ENCODE peak calls at places on chromosome 22, in ten cellular contexts. S is body of pancreas; A is dermis blood vessel endothelial cell; Q is transverse colon; K is colonic mucosa; X is NB4; N is anterior cingulate cortex; P is hepatic stellate cell; W is stimulated activated CD8-positive, alpha-beta memory T cell treated with anti-CD3 and anti-CD28 coated beads, Interleukin-15, amount 100 ng/mL, for 4 hours; C is sciatic nerve. V is an unnamed sample.

GRCh38 chr22:20494978-20495860 is at the start of gene KLHL22:
- DNase-seq in S (peak), A (peak), Q (peak), K (peak), X (peak), N (no peak), P (peak), W (no peak), C (peak), V (no peak)

GRCh38 chr22:21628386-21629261 is 1.2 kb downstream of the YDJC start:
- DNase-seq in S (no peak), A (no peak), Q (no peak), K (no peak), X (peak), N (no peak), P (no peak), W (no peak), C (no peak), V (no peak)

GRCh38 chr22:22666307-22667091 is 22.1 kb downstream of the GGTLC2 start:
- DNase-seq in S (peak), A (peak), Q (peak), K (peak), X (peak), N (no peak), P (no peak), W (no peak), C (no peak), V (no peak)

GRCh38 chr22:40235418-40235817 is 57.7 kb downstream of the TNRC6B start:
- DNase-seq in S (no peak), A (no peak), Q (no peak), K (no peak), X (no peak), N (no peak), P (no peak), W (no peak), C (no peak), V (no peak)

GRCh38 chr22:48803171-48803992 is 1024.3 kb downstream of the BRD1 start:
- DNase-seq in S (no peak), A (no peak), Q (no peak), K (no peak), X (no peak), N (no peak), P (no peak), W (no peak), C (no peak), V (no peak)

GRCh38 chr22:26585104-26585790 is 4.7 kb downstream of the TPST2 start:
- DNase-seq in S (peak), A (peak), Q (no peak), K (no peak), X (no peak), N (no peak), P (peak), W (no peak), C (peak), V (no peak)

GRCh38 chr22:44357296-44357961 is 44.7 kb upstream of the SHISAL1 start:
- DNase-seq in S (no peak), A (peak), Q (no peak), K (no peak), X (peak), N (no peak), P (no peak), W (no peak), C (peak), V (no peak)

GRCh38 chr22:42814616-42815015 is 42.5 kb downstream of the ARFGAP3 start:
- DNase-seq in S (no peak), A (no peak), Q (no peak), K (no peak), X (no peak), N (no peak), P (no peak), W (no peak), C (no peak), V (no peak)

GRCh38 chr22:48918585-48919186 is 909.0 kb downstream of the BRD1 start:
- DNase-seq in S (no peak), A (no peak), Q (no peak), K (peak), X (no peak), N (no peak), P (no peak), W (no peak), C (no peak), V (no peak)

GRCh38 chr22:23874871-23875270 is 17.2 kb downstream of the SLC2A11 start:
- DNase-seq in S (no peak), A (no peak), Q (no peak), K (no peak), X (peak), N (no peak), P (no peak), W (no peak), C (no peak), V (no peak)

GRCh38 chr22:38072322-38073149 is 11.4 kb downstream of the SLC16A8 start:
- DNase-seq in S (no peak), A (no peak), Q (no peak), K (no peak), X (no peak), N (no peak), P (no peak), W (no peak), C (no peak), V (no peak)

GRCh38 chr22:40621309-40622151 is 15.0 kb downstream of the MRTFA start:
- DNase-seq in S (no peak), A (no peak), Q (no peak), K (no peak), X (peak), N (no peak), P (no peak), W (no peak), C (no peak), V (no peak)

GRCh38 chr22:35761037-35761436 is 43.4 kb downstream of the APOL5 start:
- DNase-seq in S (no peak), A (peak), Q (no peak), K (no peak), X (peak), N (no peak), P (no peak), W (no peak), C (no peak), V (no peak)

GRCh38 chr22:31926969-31927368 is 17.4 kb upstream of the YWHAH start:
- DNase-seq in S (no peak), A (no peak), Q (no peak), K (no peak), X (no peak), N (peak), P (peak), W (no peak), C (no peak), V (no peak)

GRCh38 chr22:45932066-45932465 is 44.9 kb downstream of the WNT7B start:
- DNase-seq in S (no peak), A (no peak), Q (no peak), K (no peak), X (peak), N (no peak), P (peak), W (no peak), C (no peak), V (no peak)

GRCh38 chr22:26573026-26573662 is 16.8 kb downstream of the TPST2 start:
- DNase-seq in S (peak), A (peak), Q (peak), K (no peak), X (peak), N (no peak), P (no peak), W (no peak), C (no peak), V (no peak)

GRCh38 chr22:45468872-45469572 is 33.7 kb upstream of the FBLN1 start:
- DNase-seq in S (no peak), A (no peak), Q (no peak), K (no peak), X (no peak), N (no peak), P (no peak), W (no peak), C (peak), V (no peak)

GRCh38 chr22:39448205-39449054 is 8.4 kb upstream of the MGAT3 start:
- DNase-seq in S (no peak), A (no peak), Q (no peak), K (no peak), X (peak), N (no peak), P (no peak), W (no peak), C (no peak), V (no peak)

GRCh38 chr22:17429516-17429915 is 60.3 kb downstream of the CECR2 start:
- DNase-seq in S (no peak), A (no peak), Q (no peak), K (no peak), X (peak), N (no peak), P (no peak), W (no peak), C (no peak), V (no peak)

GRCh38 chr22:28051787-28052356 is 132.8 kb upstream of the PITPNB start:
- DNase-seq in S (peak), A (peak), Q (peak), K (peak), X (peak), N (peak), P (peak), W (no peak), C (peak), V (no peak)

GRCh38 chr22:20291604-20292063 is 23.5 kb upstream of the RTN4R start:
- DNase-seq in S (no peak), A (no peak), Q (no peak), K (no peak), X (no peak), N (no peak), P (no peak), W (no peak), C (no peak), V (no peak)

GRCh38 chr22:39138357-39138997 is 14.0 kb downstream of the CBX7 start:
- DNase-seq in S (no peak), A (no peak), Q (no peak), K (no peak), X (no peak), N (no peak), P (no peak), W (no peak), C (peak), V (no peak)

GRCh38 chr22:50550395-50550794 is 4.7 kb downstream of the KLHDC7B start:
- DNase-seq in S (no peak), A (no peak), Q (no peak), K (no peak), X (no peak), N (no peak), P (no peak), W (no peak), C (no peak), V (no peak)

GRCh38 chr22:35521358-35522264 is 19.0 kb upstream of the RASD2 start:
- DNase-seq in S (no peak), A (peak), Q (no peak), K (no peak), X (no peak), N (no peak), P (no peak), W (no peak), C (no peak), V (no peak)

GRCh38 chr22:19758896-19759458 is 1.6 kb upstream of the TBX1 start:
- DNase-seq in S (no peak), A (peak), Q (no peak), K (no peak), X (no peak), N (no peak), P (no peak), W (no peak), C (no peak), V (no peak)

GRCh38 chr22:18035740-18036139 is 11.4 kb upstream of the MICAL3 start:
- DNase-seq in S (peak), A (no peak), Q (peak), K (no peak), X (peak), N (no peak), P (no peak), W (no peak), C (peak), V (no peak)

GRCh38 chr22:46664301-46664855 is 44.2 kb downstream of the GRAMD4 start:
- DNase-seq in S (no peak), A (no peak), Q (no peak), K (no peak), X (no peak), N (no peak), P (no peak), W (no peak), C (no peak), V (no peak)

GRCh38 chr22:38924197-38924952 is 33.0 kb upstream of the APOBEC3A start:
- DNase-seq in S (peak), A (peak), Q (peak), K (peak), X (no peak), N (no peak), P (peak), W (no peak), C (peak), V (no peak)

GRCh38 chr22:39308614-39309363 is 10.6 kb downstream of the RPL3 start:
- DNase-seq in S (peak), A (peak), Q (peak), K (no peak), X (peak), N (no peak), P (peak), W (no peak), C (no peak), V (no peak)

GRCh38 chr22:50191041-50191740 is 5.5 kb downstream of the TRABD start:
- DNase-seq in S (peak), A (peak), Q (peak), K (peak), X (peak), N (peak), P (no peak), W (peak), C (no peak), V (no peak)

GRCh38 chr22:42752230-42752746 is 31.6 kb upstream of the A4GALT start:
- DNase-seq in S (no peak), A (no peak), Q (no peak), K (no peak), X (no peak), N (no peak), P (peak), W (no peak), C (no peak), V (peak)

GRCh38 chr22:29128891-29129643 is 56.2 kb downstream of the KREMEN1 start:
- DNase-seq in S (no peak), A (no peak), Q (no peak), K (no peak), X (peak), N (no peak), P (no peak), W (no peak), C (no peak), V (no peak)

GRCh38 chr22:41939981-41940852 is 6.7 kb downstream of the CENPM start:
- DNase-seq in S (peak), A (no peak), Q (peak), K (peak), X (peak), N (peak), P (no peak), W (peak), C (no peak), V (no peak)

GRCh38 chr22:29308791-29309262 is 2.4 kb downstream of the GAS2L1 start:
- DNase-seq in S (no peak), A (peak), Q (peak), K (no peak), X (peak), N (no peak), P (peak), W (no peak), C (no peak), V (no peak)

GRCh38 chr22:45831394-45831793 is 145.6 kb downstream of the WNT7B start:
- DNase-seq in S (no peak), A (peak), Q (no peak), K (no peak), X (no peak), N (no peak), P (peak), W (no peak), C (no peak), V (no peak)

V was measured in esophagus muscularis mucosa.